ENCODE peak calls at places on chromosomes 3 and 15, in seven cellular contexts. V, S, I, G, N, C and X are unnamed samples.

GRCh38 chr15:38894260-38894948 is 329.8 kb upstream of the RASGRP1 start:
- DNase-seq in I (no peak), V (no peak), G (no peak), S (no peak), C (no peak), N (no peak), X (no peak)

GRCh38 chr3:195441971-195442572 is 748 bp downstream of the ACAP2 start:
- DNase-seq in N (no peak), S (peak), G (no peak), I (peak), C (no peak), V (no peak), X (peak)

GRCh38 chr15:58515807-58516206 is 84.0 kb downstream of the LIPC start:
- DNase-seq in I (peak), S (no peak), G (no peak), C (no peak), N (peak), V (no peak), X (no peak)

GRCh38 chr3:127542441-127542952 is 48.0 kb downstream of the TPRA1 start:
- DNase-seq in G (peak), I (no peak), V (no peak), N (no peak), S (no peak), C (no peak), X (peak)

GRCh38 chr3:178907081-178907480 is 164.5 kb downstream of the ZMAT3 start:
- DNase-seq in S (no peak), I (no peak), G (no peak), C (no peak), V (no peak), N (no peak), X (no peak)

GRCh38 chr3:170603770-170604510 is 18.1 kb upstream of the SLC7A14 start:
- DNase-seq in V (no peak), G (no peak), N (no peak), C (no peak), I (no peak), S (no peak), X (no peak)

GRCh38 chr3:61684386-61684785 is 123.0 kb downstream of the PTPRG start:
- DNase-seq in S (no peak), G (no peak), C (no peak), V (no peak), I (no peak), N (no peak), X (no peak)

GRCh38 chr3:93969443-93969842 is 4.3 kb downstream of the PROS1 start:
- DNase-seq in S (no peak), V (peak), C (no peak), N (no peak), I (peak), G (no peak), X (no peak)

GRCh38 chr15:70257573-70258220 is 160.0 kb upstream of the TLE3 start:
- DNase-seq in V (no peak), N (no peak), C (no peak), G (no peak), S (no peak), I (no peak), X (no peak)

GRCh38 chr15:52082197-52083036 is 30.2 kb downstream of the BCL2L10 start:
- DNase-seq in S (no peak), V (no peak), I (no peak), N (peak), C (no peak), G (no peak), X (no peak)

GRCh38 chr15:52078876-52079700 is 33.5 kb downstream of the BCL2L10 start:
- DNase-seq in G (peak), N (no peak), I (peak), C (peak), S (peak), V (peak), X (peak)

GRCh38 chr15:52078197-52078875 is 34.2 kb downstream of the BCL2L10 start:
- DNase-seq in I (no peak), G (peak), N (no peak), V (no peak), C (no peak), S (no peak), X (no peak)

GRCh38 chr15:52080993-52081392 is 31.6 kb downstream of the BCL2L10 start:
- DNase-seq in V (no peak), I (no peak), C (no peak), N (no peak), G (no peak), S (no peak), X (no peak)

GRCh38 chr15:52080031-52080430 is 32.5 kb downstream of the BCL2L10 start:
- DNase-seq in I (no peak), S (no peak), V (no peak), C (no peak), G (no peak), N (no peak), X (no peak)
- TF ChIP-seq JUND in I (no peak), S (no peak), V (no peak), C (no peak), G (no peak), N (no peak), X (no peak)

DNA sequence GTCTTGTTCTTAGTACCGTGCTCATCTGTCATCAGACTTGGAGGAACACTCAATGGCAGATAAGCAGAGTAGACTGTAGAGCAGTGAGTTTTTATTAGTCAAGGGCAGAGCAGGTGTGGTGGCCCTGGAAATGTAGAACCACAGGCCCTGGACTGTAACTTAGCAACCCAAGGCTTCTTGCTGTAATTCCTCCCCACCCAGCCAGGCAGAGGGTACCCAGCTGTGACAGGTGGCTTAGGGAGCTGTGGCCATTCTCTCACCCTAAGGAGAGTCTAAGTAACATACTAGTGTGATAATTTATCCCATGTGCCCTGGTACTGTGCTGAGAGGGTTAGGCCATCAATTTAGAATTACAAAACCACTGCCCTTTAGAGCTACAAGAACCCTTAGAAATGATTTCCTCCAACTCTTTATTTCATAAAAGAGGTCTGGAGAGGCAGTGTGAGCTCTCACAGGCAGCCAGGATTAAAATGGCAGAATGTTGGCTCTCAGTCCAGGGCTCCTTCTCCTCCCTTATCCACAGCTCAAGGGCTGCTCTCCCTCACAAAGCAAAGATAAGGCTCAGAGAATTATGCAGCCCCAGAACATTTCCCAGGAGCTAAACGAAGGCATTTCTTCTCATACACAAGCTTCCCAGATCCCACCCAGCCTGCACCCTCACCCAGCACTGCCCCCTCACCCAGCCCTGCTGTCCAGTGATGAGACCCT is 3.0 kb downstream of the POMGNT2 start:
- DNase-seq in I (no peak), V (no peak), C (no peak), N (no peak), S (no peak), G (no peak), X (no peak)
- TF ChIP-seq JUND in I (no peak), V (no peak), C (no peak), N (no peak), S (no peak), G (no peak), X (no peak)

GRCh38 chr3:98199020-98199419 is 32.5 kb downstream of the OR5H15 start:
- DNase-seq in G (no peak), S (no peak), C (no peak), N (no peak), I (no peak), V (no peak), X (no peak)
- TF ChIP-seq JUND in G (no peak), S (no peak), C (no peak), N (no peak), I (no peak), V (no peak), X (no peak)

DNA sequence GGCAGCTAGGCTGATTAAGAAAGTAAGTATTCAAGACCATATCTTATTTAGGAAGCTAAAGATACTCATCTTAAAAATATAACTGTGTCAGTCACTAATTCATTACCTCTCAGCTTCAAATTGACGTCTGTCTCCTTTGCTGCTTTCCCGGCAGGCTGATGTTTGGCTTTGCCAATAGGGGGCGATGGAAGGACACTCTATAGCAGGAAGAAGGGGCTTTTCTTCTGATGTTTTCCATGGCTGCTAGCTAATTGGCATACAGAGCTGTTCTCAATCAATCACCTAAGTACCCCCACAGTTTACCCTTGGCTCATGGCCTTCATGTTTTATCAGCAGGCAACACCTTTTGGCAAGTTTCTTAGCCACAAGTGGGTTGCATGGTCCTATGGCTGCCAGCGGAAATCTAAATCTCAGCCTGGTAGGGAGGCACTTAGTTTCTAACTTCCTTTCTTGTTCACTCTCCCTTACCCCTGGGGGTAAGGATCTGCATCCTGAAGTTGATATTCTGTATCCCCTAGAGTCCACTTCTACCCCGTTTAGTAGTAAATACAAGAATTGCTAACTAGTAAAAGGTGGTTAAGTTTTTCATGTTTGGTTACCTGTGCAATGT is 45.0 kb downstream of the ESYT3 start:
- DNase-seq in I (peak), V (peak), C (no peak), S (peak), G (peak), N (no peak), X (no peak)
- TF ChIP-seq JUND in I (no peak), V (no peak), C (no peak), S (no peak), G (no peak), N (no peak), X (no peak)

DNA sequence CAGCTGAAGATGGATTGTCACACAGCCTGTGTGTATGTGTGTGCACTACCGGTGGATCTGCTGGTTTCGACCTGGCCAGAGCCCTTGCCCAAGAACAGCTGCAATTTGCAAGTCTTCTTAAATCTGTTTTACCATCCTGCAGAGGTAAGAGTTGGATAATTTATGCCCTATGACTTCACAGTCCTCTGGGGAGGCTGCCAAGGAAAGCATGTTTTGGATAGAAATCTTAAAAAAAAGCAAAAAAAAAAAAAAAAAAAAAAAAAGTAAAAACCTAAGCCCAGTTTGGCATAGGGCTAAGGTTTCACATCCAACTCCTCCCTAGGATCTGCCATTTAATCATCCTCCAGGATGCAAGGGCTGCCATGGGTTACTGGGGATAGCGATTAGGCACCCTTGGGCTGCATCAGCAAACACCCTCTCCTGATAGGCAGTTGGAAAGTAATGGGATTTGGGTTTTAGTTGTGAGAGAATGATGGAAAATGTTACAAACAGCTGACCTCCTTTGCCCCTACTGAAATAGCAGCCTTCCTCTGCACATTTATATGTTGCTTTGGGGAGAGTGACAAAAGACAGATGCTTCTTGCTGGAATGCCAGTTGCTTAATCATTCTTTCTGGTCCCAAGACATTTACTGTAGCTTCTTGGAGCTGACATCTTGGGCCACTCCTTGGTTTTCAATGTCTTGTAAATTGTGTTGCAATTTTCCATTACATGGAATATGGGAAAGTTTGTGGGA is 35.3 kb downstream of the CD200R1L start:
- DNase-seq in V (no peak), N (no peak), C (no peak), G (no peak), S (no peak), I (no peak), X (no peak)
- TF ChIP-seq JUND in V (no peak), N (no peak), C (no peak), G (no peak), S (peak), I (no peak), X (no peak)